ENCODE peak calls at places on chromosomes 7 and 10, in six cellular contexts. I is left ventricle myocardium inferior; F is uterus; A is CD8-positive, alpha-beta T cell; R is HL-60; K is PC-3. O is an unnamed sample.

GRCh38 chr7:51774178-51774577 is 457.6 kb upstream of the COBL start:
- DNase-seq in R (no peak), F (no peak), K (no peak), A (no peak), I (no peak), O (no peak)

GRCh38 chr7:28055161-28055544 is 125.4 kb downstream of the JAZF1 start:
- DNase-seq in I (no peak), K (peak), A (no peak), R (no peak), F (no peak), O (no peak)

GRCh38 chr10:48606530-48607355 is 1.9 kb upstream of the ARHGAP22 start:
- DNase-seq in R (peak), F (no peak), A (no peak), K (peak), I (no peak), O (peak)

GRCh38 chr7:158017226-158018060 is 570.2 kb downstream of the PTPRN2 start:
- DNase-seq in A (no peak), R (no peak), K (no peak), I (no peak), F (no peak), O (no peak)

GRCh38 chr7:69002416-69002815 is 595.9 kb upstream of the AUTS2 start:
- DNase-seq in I (no peak), F (no peak), K (no peak), R (no peak), A (no peak), O (no peak)

GRCh38 chr7:30090111-30090510 is 44.7 kb upstream of the MTURN start:
- DNase-seq in R (no peak), I (no peak), F (no peak), A (no peak), K (peak), O (no peak)

GRCh38 chr7:25619963-25620799 is 391.9 kb upstream of the NPVF start:
- DNase-seq in R (peak), A (no peak), K (no peak), F (peak), I (peak), O (no peak)

GRCh38 chr7:15219758-15220157 is 317.2 kb upstream of the DGKB start:
- DNase-seq in R (no peak), A (no peak), I (no peak), F (no peak), K (no peak), O (no peak)

GRCh38 chr10:43649149-43649523 is 455 bp upstream of the ZNF32 start:
- DNase-seq in R (no peak), I (no peak), A (no peak), K (no peak), F (no peak), O (no peak)

GRCh38 chr7:131723926-131724325 is 167.5 kb upstream of the PODXL start:
- DNase-seq in A (no peak), F (no peak), I (no peak), K (no peak), R (no peak), O (no peak)

GRCh38 chr7:25048444-25048834 is 68.5 kb upstream of the OSBPL3 start:
- DNase-seq in I (no peak), F (no peak), A (no peak), K (no peak), R (no peak), O (no peak)

GRCh38 chr7:132063800-132064199 is 507.4 kb upstream of the PODXL start:
- DNase-seq in A (no peak), K (no peak), F (no peak), I (no peak), R (no peak), O (no peak)

GRCh38 chr10:18618995-18619394 is 32.4 kb downstream of the NSUN6 start:
- DNase-seq in F (no peak), R (no peak), I (no peak), K (no peak), A (no peak), O (no peak)

GRCh38 chr7:69476416-69476815 is 121.9 kb upstream of the AUTS2 start:
- DNase-seq in R (no peak), I (no peak), K (no peak), F (no peak), A (no peak), O (no peak)

GRCh38 chr7:127349881-127350280 is 42.6 kb downstream of the ZNF800 start:
- DNase-seq in R (no peak), I (no peak), F (no peak), A (no peak), K (no peak), O (no peak)

GRCh38 chr10:601356-601963 is 88.0 kb downstream of the DIP2C start:
- DNase-seq in A (no peak), K (no peak), R (no peak), F (no peak), I (no peak), O (no peak)

DNA sequence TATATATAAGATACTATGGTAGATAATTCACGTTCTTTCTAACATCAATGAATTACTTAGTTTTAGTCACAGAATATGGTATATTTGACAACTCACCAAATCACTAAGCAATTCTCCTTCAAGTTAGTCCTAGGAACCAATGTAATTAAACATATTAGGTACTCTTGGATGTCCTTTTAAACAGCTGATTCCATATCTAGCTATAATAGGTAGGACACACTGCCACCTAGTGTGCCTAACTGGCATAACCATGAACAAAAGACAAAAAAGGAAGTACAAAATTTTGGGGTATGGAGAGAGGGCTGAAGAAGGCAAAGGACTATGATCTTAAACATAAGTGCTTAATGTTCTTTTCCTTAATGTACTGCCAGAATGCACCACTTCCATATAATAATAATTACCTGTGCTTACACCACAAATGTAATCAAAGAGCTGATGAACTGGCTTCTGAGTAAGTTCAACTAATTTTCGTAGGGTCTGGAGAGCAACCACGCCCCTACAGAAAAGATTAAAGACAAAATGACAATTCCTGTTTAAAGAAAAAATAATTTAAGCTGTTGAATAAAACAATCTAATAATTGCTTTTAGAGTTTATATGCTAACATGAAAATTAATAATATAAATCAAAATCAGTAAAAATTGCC is 28.7 kb downstream of the PNPLA8 start:
- DNase-seq in I (no peak), A (peak), R (peak), F (peak), K (peak), O (peak)
- TF ChIP-seq CTCF in I (peak), A (peak), R (peak), F (peak), K (peak), O (peak)

GRCh38 chr7:101815826-101816488 is 1.5 kb upstream of the CUX1 start:
- DNase-seq in K (peak), I (peak), R (peak), F (peak), A (peak), O (peak)
- TF ChIP-seq CTCF in K (no peak), I (peak), R (no peak), F (no peak), A (no peak), O (no peak)

GRCh38 chr10:92574545-92575377 is 868 bp upstream of the IDE start:
- DNase-seq in K (peak), F (no peak), I (no peak), A (no peak), R (peak), O (no peak)
- TF ChIP-seq CTCF in K (peak), F (no peak), I (peak), A (peak), R (no peak), O (peak)

GRCh38 chr10:33150146-33150545 is 184.3 kb downstream of the NRP1 start:
- DNase-seq in I (no peak), R (no peak), A (no peak), K (no peak), F (no peak), O (no peak)

GRCh38 chr10:33152750-33153149 is 181.7 kb downstream of the NRP1 start:
- DNase-seq in R (no peak), K (no peak), A (no peak), F (no peak), I (no peak), O (no peak)

GRCh38 chr10:33152146-33152545 is 182.3 kb downstream of the NRP1 start:
- DNase-seq in R (no peak), K (no peak), I (peak), F (peak), A (no peak), O (no peak)

GRCh38 chr10:33151344-33151864 is 183.1 kb downstream of the NRP1 start:
- DNase-seq in K (no peak), F (no peak), A (no peak), I (no peak), R (no peak), O (no peak)

DNA sequence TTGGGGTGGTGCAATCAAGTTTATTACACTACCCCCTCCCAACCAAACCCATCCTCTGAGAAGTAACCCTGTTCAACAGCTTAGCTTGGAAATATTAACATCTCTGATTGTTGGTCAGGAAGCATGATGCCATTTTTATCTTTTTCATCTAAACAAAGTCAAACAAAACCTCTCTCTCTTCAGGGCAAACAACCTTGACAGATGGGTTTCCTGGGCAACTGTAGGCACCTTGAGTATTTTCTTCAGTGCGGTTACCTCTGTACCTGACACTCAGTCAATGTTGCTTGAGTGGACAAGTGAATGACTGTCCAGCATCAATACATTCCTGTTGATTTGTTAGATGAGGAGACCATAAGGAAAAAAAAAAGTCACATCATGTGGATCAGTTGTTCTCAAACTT is 183.6 kb downstream of the NRP1 start:
- DNase-seq in K (peak), F (no peak), A (no peak), R (no peak), I (no peak), O (no peak)
- TF ChIP-seq CTCF in K (no peak), F (no peak), A (no peak), R (no peak), I (no peak), O (no peak)

DNA sequence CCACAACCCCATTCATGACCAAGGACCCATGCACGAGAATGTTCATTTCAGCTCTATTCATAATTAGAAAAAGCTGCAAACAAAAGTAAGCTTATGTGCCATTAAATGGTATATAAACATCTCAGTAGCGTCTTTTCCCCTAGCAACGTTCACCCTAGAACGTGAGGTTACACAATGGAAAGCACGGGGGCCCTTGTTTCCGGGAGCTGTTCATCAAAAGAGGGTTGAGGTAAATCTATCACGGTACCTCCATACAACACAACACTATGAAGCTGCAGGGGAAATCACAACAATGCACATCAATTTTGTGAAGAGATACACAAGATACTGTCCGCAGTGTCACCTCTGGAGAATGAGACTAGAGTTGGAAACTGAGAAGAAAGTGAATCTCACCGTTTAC is 80.9 kb upstream of the DDC start:
- DNase-seq in A (no peak), F (no peak), I (no peak), R (no peak), K (no peak), O (no peak)
- TF ChIP-seq CTCF in A (no peak), F (no peak), I (no peak), R (no peak), K (no peak), O (no peak)

GRCh38 chr10:25029519-25029918 is 13.1 kb downstream of the THNSL1 start:
- DNase-seq in A (no peak), F (no peak), K (no peak), I (no peak), R (no peak), O (no peak)

GRCh38 chr10:25024528-25024927 is 8.1 kb downstream of the THNSL1 start:
- DNase-seq in A (no peak), R (no peak), I (no peak), F (no peak), K (no peak), O (no peak)

GRCh38 chr10:25023278-25023677 is 6.9 kb downstream of the THNSL1 start:
- DNase-seq in A (no peak), F (no peak), R (no peak), K (no peak), I (no peak), O (no peak)

GRCh38 chr10:25028711-25029110 is 12.3 kb downstream of the THNSL1 start:
- DNase-seq in R (no peak), I (no peak), A (no peak), K (peak), F (no peak), O (no peak)

GRCh38 chr10:25026463-25026862 is 10.1 kb downstream of the THNSL1 start:
- DNase-seq in I (no peak), K (peak), R (no peak), A (no peak), F (no peak), O (peak)
- TF ChIP-seq CTCF in I (peak), K (peak), R (no peak), A (no peak), F (no peak), O (peak)